ENCODE peak calls at places on chromosome 6, in four cellular contexts. M is skeletal muscle cell; P is stimulated activated CD4-positive, alpha-beta T cell treated with anti-CD3 and anti-CD28 coated beads, Interleukin-15, amount 100 ng/mL, for 24 hours; Z is C1 segment of cervical spinal cord. W is an unnamed sample.
A peak's percentile ranks its signal among the peaks of the same experiment; 100 is the strongest.

GRCh38 chr6:65170273-65170672 is 536.8 kb downstream of the EYS start:
- DNase-seq in M (peak; percentile 5), P (no peak), Z (no peak), W (no peak)

GRCh38 chr6:37456816-37457560 is 24.0 kb downstream of the CMTR1 start:
- DNase-seq in M (peak; percentile 64), P (no peak), Z (no peak), W (no peak)

GRCh38 chr6:155881845-155882526 is 426.3 kb upstream of the NOX3 start:
- DNase-seq in M (no peak), P (no peak), Z (no peak), W (no peak)

GRCh38 chr6:20246107-20246506 is 33.8 kb upstream of the MBOAT1 start:
- DNase-seq in M (no peak), P (no peak), Z (no peak), W (peak; percentile 46)

GRCh38 chr6:28003059-28003458 is 46.0 kb downstream of the OR2B6 start:
- DNase-seq in M (no peak), P (no peak), Z (no peak), W (no peak)

GRCh38 chr6:165662041-165662491 is 975 bp downstream of the PDE10A start:
- DNase-seq in M (no peak), P (peak; percentile 15), Z (no peak), W (no peak)

GRCh38 chr6:84135291-84135690 is 92.2 kb downstream of the CEP162 start:
- DNase-seq in M (no peak), P (no peak), Z (no peak), W (no peak)

GRCh38 chr6:111642463-111643158 is 36.9 kb upstream of the TRAF3IP2 start:
- DNase-seq in M (no peak), P (peak; percentile 31), Z (peak; percentile 41), W (peak; percentile 81)

GRCh38 chr6:158818580-158819212 is 472 bp downstream of the EZR start:
- DNase-seq in M (no peak), P (peak; percentile 80), Z (peak; percentile 28), W (peak; percentile 93)

GRCh38 chr6:150514806-150515362 is 84.8 kb upstream of the PLEKHG1 start:
- DNase-seq in M (no peak), P (no peak), Z (no peak), W (no peak)

GRCh38 chr6:108589244-108589730 is 28.6 kb downstream of the FOXO3 start:
- DNase-seq in M (peak; percentile 65), P (no peak), Z (peak; percentile 31), W (no peak)